ENCODE peak calls at places on chromosomes 11 and 22, in five cellular contexts. R, M, J, K and P are unnamed samples.

GRCh38 chr11:105368711-105369110 is 229.1 kb upstream of the CARD18 start:
- DNase-seq in R (no peak), M (no peak), J (no peak), K (no peak), P (no peak)

GRCh38 chr11:57458410-57459111 is 1.8 kb upstream of the RTN4RL2 start:
- DNase-seq in R (peak; percentile 56), M (no peak), J (peak; percentile 11), K (peak; percentile 52), P (peak; percentile 30)

GRCh38 chr11:78226684-78227680 is 38.3 kb downstream of the USP35 start:
- DNase-seq in R (no peak), M (peak; percentile 58), J (no peak), K (no peak), P (no peak)

GRCh38 chr11:8964324-8965320 is at the start of gene TMEM9B:
- DNase-seq in R (peak; percentile 94), M (peak; percentile 95), J (peak; percentile 79), K (peak; percentile 91), P (peak; percentile 84)

GRCh38 chr22:44213489-44214043 is 32.8 kb downstream of the PARVG start:
- DNase-seq in R (no peak), M (no peak), J (no peak), K (no peak), P (no peak)

GRCh38 chr11:36265793-36266628 is 23.2 kb downstream of the COMMD9 start:
- DNase-seq in R (peak; percentile 46), M (no peak), J (peak; percentile 42), K (peak; percentile 20), P (peak; percentile 51)

GRCh38 chr11:9753031-9753430 is 89.2 kb downstream of the SWAP70 start:
- DNase-seq in R (no peak), M (no peak), J (peak; percentile 83), K (no peak), P (peak; percentile 81)

GRCh38 chr11:12914401-12914912 is 94.7 kb upstream of the RASSF10 start:
- DNase-seq in R (peak; percentile 24), M (no peak), J (peak; percentile 33), K (peak; percentile 67), P (peak; percentile 55)

GRCh38 chr22:24432059-24432853 is 4.9 kb downstream of the ADORA2A start:
- DNase-seq in R (peak; percentile 71), M (no peak), J (peak; percentile 16), K (peak; percentile 84), P (peak; percentile 56)

GRCh38 chr11:118170892-118171273 is 5.6 kb downstream of the SCN2B start:
- DNase-seq in R (no peak), M (no peak), J (no peak), K (no peak), P (no peak)

GRCh38 chr11:118790357-118791014 is 478 bp downstream of the DDX6 start:
- DNase-seq in R (peak; percentile 71), M (peak; percentile 88), J (peak; percentile 56), K (peak; percentile 71), P (peak; percentile 71)

GRCh38 chr11:125429174-125429707 is 66.8 kb downstream of the FEZ1 start:
- DNase-seq in R (peak; percentile 22), M (no peak), J (peak; percentile 55), K (peak; percentile 64), P (peak; percentile 44)

GRCh38 chr11:129302386-129303101 is 73.1 kb upstream of the BARX2 start:
- DNase-seq in R (no peak), M (no peak), J (no peak), K (no peak), P (no peak)

GRCh38 chr11:66293777-66294625 is 2.3 kb downstream of the TMEM151A start:
- DNase-seq in R (no peak), M (no peak), J (no peak), K (no peak), P (no peak)

GRCh38 chr11:132114185-132114584 is 743.8 kb downstream of the NTM start:
- DNase-seq in R (peak; percentile 18), M (no peak), J (peak; percentile 25), K (peak; percentile 21), P (peak; percentile 21)

GRCh38 chr11:130899106-130899505 is 17.2 kb downstream of the SNX19 start:
- DNase-seq in R (no peak), M (no peak), J (no peak), K (no peak), P (no peak)

GRCh38 chr22:45430871-45431270 is 17.4 kb downstream of the RIBC2 start:
- DNase-seq in R (no peak), M (no peak), J (no peak), K (no peak), P (no peak)

GRCh38 chr11:126840201-126840886 is 160.2 kb downstream of the KIRREL3 start:
- DNase-seq in R (no peak), M (no peak), J (peak; percentile 69), K (no peak), P (peak; percentile 5)

GRCh38 chr22:23613193-23613973 is 18.7 kb downstream of the DRICH1 start:
- DNase-seq in R (no peak), M (no peak), J (peak; percentile 13), K (no peak), P (peak; percentile 11)

GRCh38 chr11:57357827-57358226 is 19.7 kb downstream of the P2RX3 start:
- DNase-seq in R (no peak), M (no peak), J (peak; percentile 54), K (no peak), P (peak; percentile 26)

GRCh38 chr11:104422320-104422944 is 258.5 kb upstream of the PDGFD start:
- DNase-seq in R (no peak), M (no peak), J (no peak), K (no peak), P (no peak)

GRCh38 chr11:75337195-75337654 is 14.2 kb downstream of the ARRB1 start:
- DNase-seq in R (no peak), M (no peak), J (peak; percentile 60), K (no peak), P (peak; percentile 73)

GRCh38 chr11:35308157-35308556 is 111.2 kb downstream of the SLC1A2 start:
- DNase-seq in R (no peak), M (no peak), J (no peak), K (no peak), P (no peak)

GRCh38 chr11:100562102-100562501 is 125.0 kb upstream of the ARHGAP42 start:
- DNase-seq in R (no peak), M (no peak), J (peak; percentile 86), K (peak; percentile 26), P (peak; percentile 85)

GRCh38 chr11:66454253-66454652 is 12.5 kb upstream of the PELI3 start:
- DNase-seq in R (no peak), M (no peak), J (no peak), K (no peak), P (no peak)

GRCh38 chr11:11608783-11609232 is 13.0 kb downstream of the GALNT18 start:
- DNase-seq in R (no peak), M (no peak), J (peak; percentile 71), K (no peak), P (peak; percentile 47)

GRCh38 chr11:108906826-108907225 is 242.0 kb downstream of the DDX10 start:
- DNase-seq in R (no peak), M (no peak), J (peak; percentile 40), K (no peak), P (peak; percentile 50)

GRCh38 chr22:50194037-50194809 is 6.6 kb upstream of the SELENOO start:
- DNase-seq in R (no peak), M (no peak), J (no peak), K (no peak), P (no peak)

GRCh38 chr11:2381494-2382128 is 4.5 kb downstream of the CD81 start:
- DNase-seq in R (no peak), M (no peak), J (no peak), K (no peak), P (no peak)

GRCh38 chr11:2382129-2382517 is 5.0 kb downstream of the CD81 start:
- DNase-seq in R (no peak), M (no peak), J (no peak), K (no peak), P (no peak)

GRCh38 chr11:2380396-2380795 is 3.3 kb downstream of the CD81 start:
- DNase-seq in R (no peak), M (no peak), J (no peak), K (no peak), P (no peak)

GRCh38 chr11:2379471-2380174 is 2.5 kb downstream of the CD81 start:
- DNase-seq in R (no peak), M (no peak), J (no peak), K (no peak), P (peak; percentile 37)

GRCh38 chr11:2380807-2381350 is 3.8 kb downstream of the CD81 start:
- DNase-seq in R (peak; percentile 70), M (peak; percentile 80), J (no peak), K (peak; percentile 75), P (peak; percentile 47)
- H3K4me3 ChIP-seq in R (no peak overlapping the region), M (peak overlapping the region; percentile 84), J (no peak overlapping the region), K (peak overlapping the region; percentile 100), P (no peak overlapping the region)

DNA sequence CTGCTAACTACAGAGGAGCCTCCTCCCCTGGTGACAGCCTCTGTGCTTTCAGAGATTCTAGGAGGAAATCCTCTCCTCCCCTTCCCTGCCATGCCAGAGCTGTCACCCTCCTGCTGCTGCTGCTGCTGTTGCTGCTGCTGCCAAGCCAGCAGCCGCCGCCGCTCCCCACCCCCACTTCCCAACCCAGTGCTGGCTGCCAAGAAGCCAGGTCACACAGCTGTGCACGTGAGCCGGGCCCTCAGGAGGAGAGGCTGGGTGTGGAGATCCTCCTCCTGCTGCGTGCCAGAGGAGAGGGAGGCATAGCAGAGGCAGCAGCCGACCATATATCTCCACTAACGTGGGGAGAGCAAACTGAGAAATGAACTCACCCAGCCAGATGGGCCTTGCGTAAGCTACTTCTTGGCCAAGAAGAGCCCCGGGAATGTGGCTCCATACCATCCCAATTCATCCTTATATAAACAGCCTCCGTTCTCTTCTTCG is 12.4 kb downstream of the CRY2 start:
- DNase-seq in R (peak; percentile 94), M (peak; percentile 95), J (peak; percentile 99), K (peak; percentile 94), P (peak; percentile 98)
- TF ChIP-seq CTCF in R (no peak), M (no peak), J (no peak), K (no peak), P (no peak)

DNA sequence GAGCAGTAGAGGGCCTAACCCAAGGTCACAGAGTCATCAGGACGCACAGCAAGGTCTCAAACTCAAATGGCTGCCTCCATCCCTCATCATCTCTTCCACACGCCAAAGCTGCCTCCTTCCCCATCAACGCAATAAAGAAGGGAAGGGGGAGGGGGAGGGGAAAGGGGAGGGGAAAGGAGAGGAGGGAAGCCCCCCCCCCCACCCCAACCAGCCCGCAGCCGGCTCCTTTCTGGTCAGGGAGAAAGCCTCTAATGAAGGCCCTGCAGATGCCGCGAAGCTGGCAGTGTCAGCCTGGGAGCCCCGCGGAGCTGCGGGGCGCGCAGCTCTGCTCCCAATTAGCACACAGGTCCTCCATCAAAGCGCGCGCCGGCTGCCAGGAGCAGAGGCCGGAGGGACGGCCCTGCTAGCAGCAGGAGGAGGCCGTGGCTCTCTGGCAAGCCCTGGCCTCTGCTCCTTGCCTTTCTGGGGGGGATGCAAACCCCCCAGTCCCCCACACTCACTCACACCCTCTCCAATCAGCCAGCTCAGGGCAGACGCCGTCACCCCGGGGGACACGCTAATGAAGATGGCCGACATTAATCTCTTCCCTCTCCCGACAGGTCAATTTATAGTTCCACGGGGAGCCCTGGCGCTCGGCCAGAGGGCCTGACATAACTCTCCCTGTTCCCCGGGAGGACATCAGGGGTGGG is 70.4 kb upstream of the TCF20 start:
- DNase-seq in R (no peak), M (no peak), J (no peak), K (no peak), P (no peak)
- H3K4me3 ChIP-seq in R (no peak overlapping the region), M (peak overlapping the region; percentile 14), J (no peak overlapping the region), K (peak overlapping the region; percentile 8), P (no peak overlapping the region)

DNA sequence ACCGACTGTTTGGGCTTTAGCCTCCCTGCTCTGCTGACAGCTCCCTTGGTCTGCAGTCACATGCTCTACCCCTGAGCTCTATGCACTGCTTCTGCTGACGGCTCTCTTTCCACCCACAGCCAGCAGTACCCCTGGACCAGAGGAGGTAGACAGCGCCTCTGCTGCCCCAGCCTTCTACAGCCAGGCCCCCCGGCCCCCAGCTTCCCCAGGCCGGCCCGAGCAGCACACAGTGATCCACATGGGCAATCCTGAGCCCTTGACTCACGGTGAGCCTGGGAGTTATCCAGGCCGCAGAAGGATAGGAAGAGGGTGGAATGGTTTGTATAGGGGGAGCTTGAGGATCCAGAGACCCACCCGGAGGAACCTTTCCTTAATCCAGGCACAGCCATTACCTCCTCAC is 2.8 kb downstream of the ZFPL1 start:
- DNase-seq in R (no peak), M (no peak), J (no peak), K (no peak), P (no peak)
- TF ChIP-seq CTCF in R (no peak), M (no peak), J (no peak), K (no peak), P (no peak)